ENCODE peak calls at places on chromosomes 16 and 17, in four cellular contexts. One of them, this sample, is unnamed.

GRCh38 chr17:146546-146945 is 9.2 kb downstream of the SCGB1C2 start:
- DNase-seq in effector memory CD4-positive, alpha-beta T cell: no peak
- DNase-seq in stimulated activated CD4-positive, alpha-beta T cell treated with anti-CD3 and anti-CD28 coated beads, Interleukin-1b, Interleukin-23, amount 100 ng/mL, for 1 hour: no peak
- DNase-seq in NCI-H1092: no peak
- DNase-seq in this sample: no peak

GRCh38 chr16:69321080-69321479 is 9.3 kb downstream of the PDF start:
- DNase-seq in effector memory CD4-positive, alpha-beta T cell: no peak
- DNase-seq in stimulated activated CD4-positive, alpha-beta T cell treated with anti-CD3 and anti-CD28 coated beads, Interleukin-1b, Interleukin-23, amount 100 ng/mL, for 1 hour: no peak
- DNase-seq in NCI-H1092: no peak
- DNase-seq in this sample: no peak

GRCh38 chr16:79601092-79601977 is 798 bp upstream of the MAF start:
- DNase-seq in effector memory CD4-positive, alpha-beta T cell: no peak
- DNase-seq in NCI-H1092: no peak
- DNase-seq in stimulated activated CD4-positive, alpha-beta T cell treated with anti-CD3 and anti-CD28 coated beads, Interleukin-1b, Interleukin-23, amount 100 ng/mL, for 1 hour: no peak
- DNase-seq in this sample: no peak

GRCh38 chr17:68318103-68318991 is 27.1 kb downstream of the ARSG start:
- DNase-seq in stimulated activated CD4-positive, alpha-beta T cell treated with anti-CD3 and anti-CD28 coated beads, Interleukin-1b, Interleukin-23, amount 100 ng/mL, for 1 hour: no peak
- DNase-seq in NCI-H1092: no peak
- DNase-seq in effector memory CD4-positive, alpha-beta T cell: no peak
- DNase-seq in this sample: no peak

GRCh38 chr16:31138621-31139578 is 3.4 kb upstream of the PRSS8 start:
- DNase-seq in NCI-H1092: no peak
- DNase-seq in stimulated activated CD4-positive, alpha-beta T cell treated with anti-CD3 and anti-CD28 coated beads, Interleukin-1b, Interleukin-23, amount 100 ng/mL, for 1 hour: no peak
- DNase-seq in effector memory CD4-positive, alpha-beta T cell: no peak
- DNase-seq in this sample: no peak

GRCh38 chr16:15849209-15849981 is 7.4 kb downstream of the MYH11 start:
- DNase-seq in stimulated activated CD4-positive, alpha-beta T cell treated with anti-CD3 and anti-CD28 coated beads, Interleukin-1b, Interleukin-23, amount 100 ng/mL, for 1 hour: no peak
- DNase-seq in effector memory CD4-positive, alpha-beta T cell: no peak
- DNase-seq in NCI-H1092: no peak
- DNase-seq in this sample: no peak

GRCh38 chr17:37067555-37068111 is 118.9 kb downstream of the AATF start:
- DNase-seq in effector memory CD4-positive, alpha-beta T cell: no peak
- DNase-seq in NCI-H1092: no peak
- DNase-seq in stimulated activated CD4-positive, alpha-beta T cell treated with anti-CD3 and anti-CD28 coated beads, Interleukin-1b, Interleukin-23, amount 100 ng/mL, for 1 hour: no peak
- DNase-seq in this sample: peak

GRCh38 chr17:9912146-9913099 is 7.4 kb upstream of the RCVRN start:
- DNase-seq in stimulated activated CD4-positive, alpha-beta T cell treated with anti-CD3 and anti-CD28 coated beads, Interleukin-1b, Interleukin-23, amount 100 ng/mL, for 1 hour: no peak
- DNase-seq in effector memory CD4-positive, alpha-beta T cell: no peak
- DNase-seq in NCI-H1092: no peak
- DNase-seq in this sample: no peak

GRCh38 chr17:53909802-53910201 is 87.1 kb downstream of the KIF2B start:
- DNase-seq in effector memory CD4-positive, alpha-beta T cell: no peak
- DNase-seq in stimulated activated CD4-positive, alpha-beta T cell treated with anti-CD3 and anti-CD28 coated beads, Interleukin-1b, Interleukin-23, amount 100 ng/mL, for 1 hour: no peak
- DNase-seq in NCI-H1092: no peak
- DNase-seq in this sample: no peak

GRCh38 chr16:17416461-17417221 is 54.1 kb downstream of the XYLT1 start:
- DNase-seq in stimulated activated CD4-positive, alpha-beta T cell treated with anti-CD3 and anti-CD28 coated beads, Interleukin-1b, Interleukin-23, amount 100 ng/mL, for 1 hour: peak
- DNase-seq in effector memory CD4-positive, alpha-beta T cell: no peak
- DNase-seq in NCI-H1092: no peak
- DNase-seq in this sample: no peak

GRCh38 chr16:86934581-86935322 is 356.4 kb downstream of the FOXL1 start:
- DNase-seq in NCI-H1092: no peak
- DNase-seq in effector memory CD4-positive, alpha-beta T cell: no peak
- DNase-seq in stimulated activated CD4-positive, alpha-beta T cell treated with anti-CD3 and anti-CD28 coated beads, Interleukin-1b, Interleukin-23, amount 100 ng/mL, for 1 hour: no peak
- DNase-seq in this sample: no peak

GRCh38 chr16:24774510-24774909 is 45.1 kb downstream of the TNRC6A start:
- DNase-seq in stimulated activated CD4-positive, alpha-beta T cell treated with anti-CD3 and anti-CD28 coated beads, Interleukin-1b, Interleukin-23, amount 100 ng/mL, for 1 hour: no peak
- DNase-seq in NCI-H1092: no peak
- DNase-seq in effector memory CD4-positive, alpha-beta T cell: no peak
- DNase-seq in this sample: no peak

GRCh38 chr16:26863971-26864370 is 202.8 kb upstream of the C16orf82 start:
- DNase-seq in effector memory CD4-positive, alpha-beta T cell: no peak
- DNase-seq in stimulated activated CD4-positive, alpha-beta T cell treated with anti-CD3 and anti-CD28 coated beads, Interleukin-1b, Interleukin-23, amount 100 ng/mL, for 1 hour: no peak
- DNase-seq in NCI-H1092: peak
- DNase-seq in this sample: peak

GRCh38 chr16:89090669-89091426 is 2.8 kb upstream of the ACSF3 start:
- DNase-seq in stimulated activated CD4-positive, alpha-beta T cell treated with anti-CD3 and anti-CD28 coated beads, Interleukin-1b, Interleukin-23, amount 100 ng/mL, for 1 hour: no peak
- DNase-seq in NCI-H1092: no peak
- DNase-seq in effector memory CD4-positive, alpha-beta T cell: no peak
- DNase-seq in this sample: no peak

GRCh38 chr17:57444632-57445031 is 188.3 kb downstream of the MSI2 start:
- DNase-seq in stimulated activated CD4-positive, alpha-beta T cell treated with anti-CD3 and anti-CD28 coated beads, Interleukin-1b, Interleukin-23, amount 100 ng/mL, for 1 hour: no peak
- DNase-seq in effector memory CD4-positive, alpha-beta T cell: no peak
- DNase-seq in NCI-H1092: no peak
- DNase-seq in this sample: no peak

GRCh38 chr16:80664226-80664625 is 123.4 kb downstream of the DYNLRB2 start:
- DNase-seq in NCI-H1092: no peak
- DNase-seq in stimulated activated CD4-positive, alpha-beta T cell treated with anti-CD3 and anti-CD28 coated beads, Interleukin-1b, Interleukin-23, amount 100 ng/mL, for 1 hour: no peak
- DNase-seq in effector memory CD4-positive, alpha-beta T cell: no peak
- DNase-seq in this sample: no peak

GRCh38 chr17:80195671-80196529 is 24.2 kb downstream of the SGSH start:
- DNase-seq in effector memory CD4-positive, alpha-beta T cell: peak
- DNase-seq in NCI-H1092: no peak
- DNase-seq in stimulated activated CD4-positive, alpha-beta T cell treated with anti-CD3 and anti-CD28 coated beads, Interleukin-1b, Interleukin-23, amount 100 ng/mL, for 1 hour: no peak
- DNase-seq in this sample: no peak

GRCh38 chr17:50323060-50323459 is 22.9 kb upstream of the XYLT2 start:
- DNase-seq in stimulated activated CD4-positive, alpha-beta T cell treated with anti-CD3 and anti-CD28 coated beads, Interleukin-1b, Interleukin-23, amount 100 ng/mL, for 1 hour: no peak
- DNase-seq in NCI-H1092: no peak
- DNase-seq in effector memory CD4-positive, alpha-beta T cell: no peak
- DNase-seq in this sample: no peak

GRCh38 chr17:9769036-9769695 is 22.2 kb downstream of the DHRS7C start:
- DNase-seq in effector memory CD4-positive, alpha-beta T cell: no peak
- DNase-seq in NCI-H1092: no peak
- DNase-seq in stimulated activated CD4-positive, alpha-beta T cell treated with anti-CD3 and anti-CD28 coated beads, Interleukin-1b, Interleukin-23, amount 100 ng/mL, for 1 hour: no peak
- DNase-seq in this sample: no peak

GRCh38 chr17:61403846-61404701 is 4.4 kb downstream of the TBX2 start:
- DNase-seq in effector memory CD4-positive, alpha-beta T cell: no peak
- DNase-seq in NCI-H1092: no peak
- DNase-seq in stimulated activated CD4-positive, alpha-beta T cell treated with anti-CD3 and anti-CD28 coated beads, Interleukin-1b, Interleukin-23, amount 100 ng/mL, for 1 hour: no peak
- DNase-seq in this sample: no peak

GRCh38 chr17:28537219-28537610 is 15.2 kb downstream of the UNC119 start:
- DNase-seq in stimulated activated CD4-positive, alpha-beta T cell treated with anti-CD3 and anti-CD28 coated beads, Interleukin-1b, Interleukin-23, amount 100 ng/mL, for 1 hour: no peak
- DNase-seq in NCI-H1092: no peak
- DNase-seq in effector memory CD4-positive, alpha-beta T cell: no peak
- DNase-seq in this sample: no peak

GRCh38 chr17:75635610-75636202 is 2.5 kb downstream of the SMIM5 start:
- DNase-seq in NCI-H1092: no peak
- DNase-seq in effector memory CD4-positive, alpha-beta T cell: no peak
- DNase-seq in stimulated activated CD4-positive, alpha-beta T cell treated with anti-CD3 and anti-CD28 coated beads, Interleukin-1b, Interleukin-23, amount 100 ng/mL, for 1 hour: no peak
- DNase-seq in this sample: no peak

GRCh38 chr16:50378417-50378816 is 9.6 kb upstream of the BRD7 start:
- DNase-seq in effector memory CD4-positive, alpha-beta T cell: no peak
- DNase-seq in stimulated activated CD4-positive, alpha-beta T cell treated with anti-CD3 and anti-CD28 coated beads, Interleukin-1b, Interleukin-23, amount 100 ng/mL, for 1 hour: no peak
- DNase-seq in NCI-H1092: no peak
- DNase-seq in this sample: no peak

GRCh38 chr17:36665417-36665816 is 64.0 kb downstream of the MRM1 start:
- DNase-seq in stimulated activated CD4-positive, alpha-beta T cell treated with anti-CD3 and anti-CD28 coated beads, Interleukin-1b, Interleukin-23, amount 100 ng/mL, for 1 hour: no peak
- DNase-seq in effector memory CD4-positive, alpha-beta T cell: no peak
- DNase-seq in NCI-H1092: no peak
- DNase-seq in this sample: no peak

GRCh38 chr17:81890447-81891302 is 711 bp downstream of the ALYREF start:
- DNase-seq in effector memory CD4-positive, alpha-beta T cell: no peak
- DNase-seq in NCI-H1092: no peak
- DNase-seq in stimulated activated CD4-positive, alpha-beta T cell treated with anti-CD3 and anti-CD28 coated beads, Interleukin-1b, Interleukin-23, amount 100 ng/mL, for 1 hour: no peak
- DNase-seq in this sample: no peak

GRCh38 chr17:73302189-73302588 is 9.6 kb downstream of the CDC42EP4 start:
- DNase-seq in stimulated activated CD4-positive, alpha-beta T cell treated with anti-CD3 and anti-CD28 coated beads, Interleukin-1b, Interleukin-23, amount 100 ng/mL, for 1 hour: no peak
- DNase-seq in NCI-H1092: no peak
- DNase-seq in effector memory CD4-positive, alpha-beta T cell: no peak
- DNase-seq in this sample: no peak

GRCh38 chr16:85011846-85012284 is 530 bp upstream of the ZDHHC7 start:
- DNase-seq in stimulated activated CD4-positive, alpha-beta T cell treated with anti-CD3 and anti-CD28 coated beads, Interleukin-1b, Interleukin-23, amount 100 ng/mL, for 1 hour: no peak
- DNase-seq in effector memory CD4-positive, alpha-beta T cell: no peak
- DNase-seq in NCI-H1092: no peak
- DNase-seq in this sample: no peak

GRCh38 chr17:75325827-75326586 is 36.8 kb upstream of the SLC25A19 start:
- DNase-seq in effector memory CD4-positive, alpha-beta T cell: no peak
- DNase-seq in stimulated activated CD4-positive, alpha-beta T cell treated with anti-CD3 and anti-CD28 coated beads, Interleukin-1b, Interleukin-23, amount 100 ng/mL, for 1 hour: no peak
- DNase-seq in NCI-H1092: no peak
- DNase-seq in this sample: no peak

GRCh38 chr17:57911834-57912673 is 43.2 kb downstream of the CUEDC1 start:
- DNase-seq in stimulated activated CD4-positive, alpha-beta T cell treated with anti-CD3 and anti-CD28 coated beads, Interleukin-1b, Interleukin-23, amount 100 ng/mL, for 1 hour: no peak
- DNase-seq in NCI-H1092: peak
- DNase-seq in effector memory CD4-positive, alpha-beta T cell: no peak
- DNase-seq in this sample: peak

GRCh38 chr16:27446721-27447120 is 44.7 kb downstream of the IL21R start:
- DNase-seq in stimulated activated CD4-positive, alpha-beta T cell treated with anti-CD3 and anti-CD28 coated beads, Interleukin-1b, Interleukin-23, amount 100 ng/mL, for 1 hour: peak
- DNase-seq in NCI-H1092: no peak
- DNase-seq in effector memory CD4-positive, alpha-beta T cell: peak
- DNase-seq in this sample: no peak

GRCh38 chr17:6413073-6413472 is 21.8 kb downstream of the AIPL1 start:
- DNase-seq in NCI-H1092: no peak
- DNase-seq in effector memory CD4-positive, alpha-beta T cell: no peak
- DNase-seq in stimulated activated CD4-positive, alpha-beta T cell treated with anti-CD3 and anti-CD28 coated beads, Interleukin-1b, Interleukin-23, amount 100 ng/mL, for 1 hour: no peak
- DNase-seq in this sample: peak

GRCh38 chr16:35798885-35799426 is 2339.5 kb downstream of the TP53TG3F start:
- DNase-seq in NCI-H1092: peak
- DNase-seq in stimulated activated CD4-positive, alpha-beta T cell treated with anti-CD3 and anti-CD28 coated beads, Interleukin-1b, Interleukin-23, amount 100 ng/mL, for 1 hour: no peak
- DNase-seq in effector memory CD4-positive, alpha-beta T cell: no peak
- DNase-seq in this sample: peak